ENCODE peak calls at places on chromosomes 13 and 19, in ten cellular contexts. One of them, this sample, is unnamed.

GRCh38 chr19:28420731-28421550 is 792.0 kb downstream of the UQCRFS1 start:
- DNase-seq in uterus: no peak
- DNase-seq in RWPE1: no peak
- DNase-seq in bronchial epithelial cell: no peak
- DNase-seq in neural progenitor cell: no peak
- DNase-seq in PC-3: no peak
- DNase-seq in mesothelial cell of epicardium: no peak
- DNase-seq in AG04450: no peak
- DNase-seq in cardiac muscle cell: no peak
- DNase-seq in Calu3: no peak
- DNase-seq in this sample: no peak

GRCh38 chr19:53880716-53881481 is 1.1 kb upstream of the PRKCG start:
- DNase-seq in uterus: no peak
- DNase-seq in RWPE1: no peak
- DNase-seq in bronchial epithelial cell: no peak
- DNase-seq in neural progenitor cell: peak
- DNase-seq in PC-3: no peak
- DNase-seq in mesothelial cell of epicardium: no peak
- DNase-seq in AG04450: no peak
- DNase-seq in cardiac muscle cell: no peak
- DNase-seq in Calu3: no peak
- DNase-seq in this sample: no peak

GRCh38 chr13:63304497-63304896 is 1888.8 kb upstream of the PCDH20 start:
- DNase-seq in uterus: no peak
- DNase-seq in RWPE1: no peak
- DNase-seq in bronchial epithelial cell: no peak
- DNase-seq in neural progenitor cell: no peak
- DNase-seq in PC-3: no peak
- DNase-seq in mesothelial cell of epicardium: no peak
- DNase-seq in AG04450: no peak
- DNase-seq in cardiac muscle cell: no peak
- DNase-seq in Calu3: no peak
- DNase-seq in this sample: no peak

GRCh38 chr13:98835156-98835555 is 82.7 kb upstream of the SLC15A1 start:
- DNase-seq in uterus: no peak
- DNase-seq in RWPE1: no peak
- DNase-seq in bronchial epithelial cell: no peak
- DNase-seq in neural progenitor cell: no peak
- DNase-seq in PC-3: no peak
- DNase-seq in mesothelial cell of epicardium: no peak
- DNase-seq in AG04450: no peak
- DNase-seq in cardiac muscle cell: no peak
- DNase-seq in Calu3: no peak
- DNase-seq in this sample: no peak

GRCh38 chr13:51998723-51999471 is 12.4 kb downstream of the ATP7B start:
- DNase-seq in uterus: no peak
- DNase-seq in RWPE1: no peak
- DNase-seq in bronchial epithelial cell: no peak
- DNase-seq in neural progenitor cell: no peak
- DNase-seq in PC-3: peak
- DNase-seq in mesothelial cell of epicardium: no peak
- DNase-seq in AG04450: no peak
- DNase-seq in cardiac muscle cell: peak
- DNase-seq in Calu3: no peak
- DNase-seq in this sample: no peak

GRCh38 chr19:58170860-58171259 is 12.0 kb upstream of the ZNF274 start:
- DNase-seq in uterus: no peak
- DNase-seq in RWPE1: peak
- DNase-seq in bronchial epithelial cell: peak
- DNase-seq in neural progenitor cell: no peak
- DNase-seq in PC-3: peak
- DNase-seq in mesothelial cell of epicardium: no peak
- DNase-seq in AG04450: no peak
- DNase-seq in cardiac muscle cell: no peak
- DNase-seq in Calu3: no peak
- DNase-seq in this sample: no peak

GRCh38 chr13:97567510-97568243 is 133.7 kb downstream of the RAP2A start:
- DNase-seq in uterus: no peak
- DNase-seq in RWPE1: peak
- DNase-seq in bronchial epithelial cell: peak
- DNase-seq in neural progenitor cell: no peak
- DNase-seq in PC-3: peak
- DNase-seq in mesothelial cell of epicardium: no peak
- DNase-seq in AG04450: no peak
- DNase-seq in cardiac muscle cell: no peak
- DNase-seq in Calu3: peak
- DNase-seq in this sample: no peak

GRCh38 chr13:33096886-33097610 is 80.8 kb downstream of the KL start:
- DNase-seq in uterus: no peak
- DNase-seq in RWPE1: no peak
- DNase-seq in bronchial epithelial cell: no peak
- DNase-seq in neural progenitor cell: no peak
- DNase-seq in PC-3: no peak
- DNase-seq in mesothelial cell of epicardium: no peak
- DNase-seq in AG04450: no peak
- DNase-seq in cardiac muscle cell: no peak
- DNase-seq in Calu3: no peak
- DNase-seq in this sample: no peak

GRCh38 chr19:17341845-17342244 is 4.5 kb downstream of the GTPBP3 start:
- DNase-seq in uterus: no peak
- DNase-seq in RWPE1: no peak
- DNase-seq in bronchial epithelial cell: no peak
- DNase-seq in neural progenitor cell: no peak
- DNase-seq in PC-3: no peak
- DNase-seq in mesothelial cell of epicardium: no peak
- DNase-seq in AG04450: no peak
- DNase-seq in cardiac muscle cell: no peak
- DNase-seq in Calu3: no peak
- DNase-seq in this sample: no peak

DNA sequence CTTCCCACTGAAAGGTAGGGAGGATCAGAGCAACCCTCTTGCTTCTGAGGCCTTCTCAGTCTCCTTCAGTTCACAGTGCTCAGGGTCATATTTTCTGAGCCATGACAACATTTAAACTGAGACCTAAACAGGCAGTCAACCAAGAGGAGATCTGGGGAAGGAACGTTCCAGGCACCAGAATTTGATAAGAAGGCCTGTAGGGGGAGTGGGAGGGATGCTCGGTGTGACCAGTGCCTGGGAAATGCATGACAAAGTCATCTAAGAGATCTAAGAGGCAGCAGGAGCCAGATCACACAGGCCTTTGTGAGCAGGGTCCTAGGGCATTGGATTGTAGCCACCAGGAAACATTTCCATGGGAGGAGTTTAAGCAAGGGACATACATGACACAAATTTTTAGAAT is 71.6 kb downstream of the SHISA2 start:
- DNase-seq in uterus: no peak
- DNase-seq in RWPE1: no peak
- DNase-seq in bronchial epithelial cell: no peak
- DNase-seq in neural progenitor cell: peak
- DNase-seq in PC-3: peak
- DNase-seq in mesothelial cell of epicardium: no peak
- DNase-seq in AG04450: no peak
- DNase-seq in cardiac muscle cell: peak
- DNase-seq in Calu3: peak
- DNase-seq in this sample: no peak
- TF ChIP-seq CTCF in uterus: no peak
- TF ChIP-seq CTCF in RWPE1: no peak
- TF ChIP-seq CTCF in bronchial epithelial cell: no peak
- TF ChIP-seq CTCF in neural progenitor cell: peak
- TF ChIP-seq CTCF in PC-3: peak
- TF ChIP-seq CTCF in mesothelial cell of epicardium: no peak
- TF ChIP-seq CTCF in AG04450: peak
- TF ChIP-seq CTCF in cardiac muscle cell: peak
- TF ChIP-seq CTCF in Calu3: no peak
- TF ChIP-seq CTCF in this sample: peak

GRCh38 chr13:101544979-101545378 is 92.5 kb downstream of the ITGBL1 start:
- DNase-seq in uterus: no peak
- DNase-seq in RWPE1: no peak
- DNase-seq in bronchial epithelial cell: no peak
- DNase-seq in neural progenitor cell: no peak
- DNase-seq in PC-3: no peak
- DNase-seq in mesothelial cell of epicardium: no peak
- DNase-seq in AG04450: no peak
- DNase-seq in cardiac muscle cell: no peak
- DNase-seq in Calu3: no peak
- DNase-seq in this sample: no peak

DNA sequence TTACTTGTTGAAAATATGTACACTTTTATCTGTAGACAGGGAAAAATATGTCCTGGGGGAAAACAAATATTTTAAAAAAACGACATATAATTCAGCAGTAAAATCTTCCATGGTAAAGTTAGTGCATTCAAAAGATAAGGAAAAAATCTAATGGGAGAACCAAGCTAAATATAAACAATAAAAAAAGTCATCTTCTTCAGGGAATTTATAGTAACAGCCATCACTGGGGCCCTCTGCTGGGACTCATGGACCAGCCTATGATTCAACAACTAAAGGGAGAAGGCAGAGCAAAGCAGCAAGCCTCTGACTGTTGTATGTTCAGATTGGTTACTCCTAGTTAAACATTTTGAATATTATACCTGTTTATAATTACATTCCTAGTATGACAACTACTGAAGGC is 93.0 kb downstream of the ITGBL1 start:
- DNase-seq in uterus: no peak
- DNase-seq in RWPE1: no peak
- DNase-seq in bronchial epithelial cell: no peak
- DNase-seq in neural progenitor cell: no peak
- DNase-seq in PC-3: peak
- DNase-seq in mesothelial cell of epicardium: no peak
- DNase-seq in AG04450: no peak
- DNase-seq in cardiac muscle cell: no peak
- DNase-seq in Calu3: no peak
- DNase-seq in this sample: no peak
- TF ChIP-seq CTCF in uterus: no peak
- TF ChIP-seq CTCF in RWPE1: no peak
- TF ChIP-seq CTCF in bronchial epithelial cell: no peak
- TF ChIP-seq CTCF in neural progenitor cell: no peak
- TF ChIP-seq CTCF in PC-3: peak
- TF ChIP-seq CTCF in mesothelial cell of epicardium: no peak
- TF ChIP-seq CTCF in AG04450: no peak
- TF ChIP-seq CTCF in cardiac muscle cell: no peak
- TF ChIP-seq CTCF in Calu3: no peak
- TF ChIP-seq CTCF in this sample: no peak

GRCh38 chr13:28483313-28483931 is 11.5 kb downstream of the FLT1 start:
- DNase-seq in uterus: no peak
- DNase-seq in RWPE1: no peak
- DNase-seq in bronchial epithelial cell: no peak
- DNase-seq in neural progenitor cell: no peak
- DNase-seq in PC-3: no peak
- DNase-seq in mesothelial cell of epicardium: no peak
- DNase-seq in AG04450: no peak
- DNase-seq in cardiac muscle cell: no peak
- DNase-seq in Calu3: no peak
- DNase-seq in this sample: no peak
- TF ChIP-seq CTCF in uterus: no peak
- TF ChIP-seq CTCF in RWPE1: no peak
- TF ChIP-seq CTCF in bronchial epithelial cell: no peak
- TF ChIP-seq CTCF in neural progenitor cell: no peak
- TF ChIP-seq CTCF in PC-3: no peak
- TF ChIP-seq CTCF in mesothelial cell of epicardium: no peak
- TF ChIP-seq CTCF in AG04450: no peak
- TF ChIP-seq CTCF in cardiac muscle cell: no peak
- TF ChIP-seq CTCF in Calu3: no peak
- TF ChIP-seq CTCF in this sample: no peak

GRCh38 chr19:3687393-3687773 is 12.9 kb downstream of the PIP5K1C start:
- DNase-seq in uterus: no peak
- DNase-seq in RWPE1: no peak
- DNase-seq in bronchial epithelial cell: no peak
- DNase-seq in neural progenitor cell: no peak
- DNase-seq in PC-3: no peak
- DNase-seq in mesothelial cell of epicardium: no peak
- DNase-seq in AG04450: no peak
- DNase-seq in cardiac muscle cell: no peak
- DNase-seq in Calu3: no peak
- DNase-seq in this sample: no peak

GRCh38 chr19:3691372-3691716 is 8.9 kb downstream of the PIP5K1C start:
- DNase-seq in uterus: no peak
- DNase-seq in RWPE1: no peak
- DNase-seq in bronchial epithelial cell: no peak
- DNase-seq in neural progenitor cell: no peak
- DNase-seq in PC-3: no peak
- DNase-seq in mesothelial cell of epicardium: no peak
- DNase-seq in AG04450: no peak
- DNase-seq in cardiac muscle cell: no peak
- DNase-seq in Calu3: no peak
- DNase-seq in this sample: no peak

GRCh38 chr19:3690551-3691371 is 9.5 kb downstream of the PIP5K1C start:
- DNase-seq in uterus: no peak
- DNase-seq in RWPE1: no peak
- DNase-seq in bronchial epithelial cell: no peak
- DNase-seq in neural progenitor cell: no peak
- DNase-seq in PC-3: no peak
- DNase-seq in mesothelial cell of epicardium: no peak
- DNase-seq in AG04450: no peak
- DNase-seq in cardiac muscle cell: no peak
- DNase-seq in Calu3: no peak
- DNase-seq in this sample: no peak

GRCh38 chr19:3684817-3685410 is 15.4 kb downstream of the PIP5K1C start:
- DNase-seq in uterus: no peak
- DNase-seq in RWPE1: no peak
- DNase-seq in bronchial epithelial cell: no peak
- DNase-seq in neural progenitor cell: no peak
- DNase-seq in PC-3: no peak
- DNase-seq in mesothelial cell of epicardium: no peak
- DNase-seq in AG04450: no peak
- DNase-seq in cardiac muscle cell: no peak
- DNase-seq in Calu3: no peak
- DNase-seq in this sample: no peak

DNA sequence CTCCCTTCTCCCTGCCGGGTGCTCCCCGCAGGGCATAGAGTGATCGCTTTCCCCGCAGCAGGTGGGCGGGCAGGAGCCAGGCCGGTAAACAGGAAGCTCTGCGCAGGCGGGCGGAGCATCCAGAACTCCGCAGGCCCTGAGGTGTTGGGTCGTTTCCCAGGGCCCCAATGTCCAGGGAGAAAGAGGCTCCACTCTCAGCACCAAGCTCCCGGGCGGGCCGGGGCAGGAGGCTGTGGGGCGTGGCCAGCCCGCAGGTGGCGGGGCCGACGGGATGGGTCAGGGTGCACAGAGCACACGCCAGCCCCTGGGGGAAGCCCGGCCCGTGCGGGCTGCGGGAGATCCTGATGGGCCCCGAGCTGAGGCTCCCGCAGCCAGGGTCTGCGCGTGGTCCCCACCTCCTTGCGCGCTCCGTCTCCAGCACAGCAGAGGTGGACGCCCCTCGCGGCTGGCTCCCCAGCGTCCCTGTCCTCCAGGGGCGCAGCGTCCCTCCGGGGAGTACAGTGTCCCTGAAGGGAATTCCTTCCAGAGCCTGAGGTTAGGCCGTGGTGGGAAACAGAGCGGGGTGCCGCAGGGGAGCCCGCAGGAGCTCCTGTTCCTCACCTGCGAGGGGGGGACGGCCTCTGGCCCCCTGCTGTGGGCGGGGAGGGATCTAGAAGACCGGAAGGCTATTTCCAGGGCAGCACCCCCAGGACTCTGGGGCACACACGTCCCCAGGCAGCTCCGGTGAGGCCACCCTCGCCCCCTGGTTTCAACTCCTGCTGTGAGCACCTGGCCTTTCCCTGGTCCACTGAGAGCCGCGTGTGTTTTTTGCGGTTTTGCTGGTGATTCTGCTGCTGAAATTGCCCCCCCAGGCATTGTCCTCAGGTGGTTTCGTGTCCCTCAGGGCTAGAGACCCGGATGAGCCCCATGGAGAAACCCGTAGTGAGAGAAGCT is 12.2 kb downstream of the PIP5K1C start:
- DNase-seq in uterus: peak
- DNase-seq in RWPE1: no peak
- DNase-seq in bronchial epithelial cell: peak
- DNase-seq in neural progenitor cell: peak
- DNase-seq in PC-3: no peak
- DNase-seq in mesothelial cell of epicardium: no peak
- DNase-seq in AG04450: no peak
- DNase-seq in cardiac muscle cell: peak
- DNase-seq in Calu3: no peak
- DNase-seq in this sample: peak
- TF ChIP-seq CTCF in uterus: no peak
- TF ChIP-seq CTCF in RWPE1: no peak
- TF ChIP-seq CTCF in bronchial epithelial cell: no peak
- TF ChIP-seq CTCF in neural progenitor cell: no peak
- TF ChIP-seq CTCF in PC-3: no peak
- TF ChIP-seq CTCF in mesothelial cell of epicardium: no peak
- TF ChIP-seq CTCF in AG04450: no peak
- TF ChIP-seq CTCF in cardiac muscle cell: no peak
- TF ChIP-seq CTCF in Calu3: no peak
- TF ChIP-seq CTCF in this sample: no peak

This sample was measured in heart left ventricle.